ENCODE peak calls at places on chromosome 1, in eight cellular contexts. One of them, this sample, is unnamed.

GRCh38 chr1:233038581-233038980 is 88.2 kb downstream of the NTPCR start:
- DNase-seq in H9: no peak
- DNase-seq in tibial artery: no peak
- DNase-seq in left ventricle myocardium inferior: no peak
- DNase-seq in fibroblast of pulmonary artery: no peak
- DNase-seq in RWPE1: no peak
- DNase-seq in PC-3: no peak
- DNase-seq in endothelial cell: no peak
- DNase-seq in this sample: no peak

GRCh38 chr1:28737245-28738137 is 751 bp downstream of the YTHDF2 start:
- DNase-seq in H9: peak
- DNase-seq in tibial artery: no peak
- DNase-seq in left ventricle myocardium inferior: peak
- DNase-seq in fibroblast of pulmonary artery: peak
- DNase-seq in RWPE1: peak
- DNase-seq in PC-3: peak
- DNase-seq in endothelial cell: peak
- DNase-seq in this sample: peak

GRCh38 chr1:214349781-214350180 is 68.8 kb downstream of the SMYD2 start:
- DNase-seq in H9: no peak
- DNase-seq in tibial artery: no peak
- DNase-seq in left ventricle myocardium inferior: no peak
- DNase-seq in fibroblast of pulmonary artery: no peak
- DNase-seq in RWPE1: no peak
- DNase-seq in PC-3: no peak
- DNase-seq in endothelial cell: no peak
- DNase-seq in this sample: no peak

GRCh38 chr1:172399369-172400072 is 21.0 kb upstream of the C1orf105 start:
- DNase-seq in H9: no peak
- DNase-seq in tibial artery: peak
- DNase-seq in left ventricle myocardium inferior: peak
- DNase-seq in fibroblast of pulmonary artery: peak
- DNase-seq in RWPE1: peak
- DNase-seq in PC-3: peak
- DNase-seq in endothelial cell: no peak
- DNase-seq in this sample: no peak

GRCh38 chr1:117754061-117754969 is 148.5 kb downstream of the TENT5C start:
- DNase-seq in H9: peak
- DNase-seq in tibial artery: peak
- DNase-seq in left ventricle myocardium inferior: no peak
- DNase-seq in fibroblast of pulmonary artery: peak
- DNase-seq in RWPE1: peak
- DNase-seq in PC-3: peak
- DNase-seq in endothelial cell: peak
- DNase-seq in this sample: peak

GRCh38 chr1:94334156-94334555 is 84.0 kb upstream of the ABCD3 start:
- DNase-seq in H9: no peak
- DNase-seq in tibial artery: no peak
- DNase-seq in left ventricle myocardium inferior: no peak
- DNase-seq in fibroblast of pulmonary artery: no peak
- DNase-seq in RWPE1: no peak
- DNase-seq in PC-3: no peak
- DNase-seq in endothelial cell: no peak
- DNase-seq in this sample: no peak

GRCh38 chr1:150528997-150529396 is 13.4 kb downstream of the FALEC start:
- DNase-seq in H9: no peak
- DNase-seq in tibial artery: no peak
- DNase-seq in left ventricle myocardium inferior: no peak
- DNase-seq in fibroblast of pulmonary artery: peak
- DNase-seq in RWPE1: no peak
- DNase-seq in PC-3: no peak
- DNase-seq in endothelial cell: no peak
- DNase-seq in this sample: no peak

GRCh38 chr1:233034845-233035244 is 84.4 kb downstream of the NTPCR start:
- DNase-seq in H9: no peak
- DNase-seq in tibial artery: no peak
- DNase-seq in left ventricle myocardium inferior: no peak
- DNase-seq in fibroblast of pulmonary artery: no peak
- DNase-seq in RWPE1: no peak
- DNase-seq in PC-3: no peak
- DNase-seq in endothelial cell: no peak
- DNase-seq in this sample: no peak

GRCh38 chr1:97505816-97506215 is 415.0 kb downstream of the DPYD start:
- DNase-seq in H9: no peak
- DNase-seq in tibial artery: no peak
- DNase-seq in left ventricle myocardium inferior: no peak
- DNase-seq in fibroblast of pulmonary artery: no peak
- DNase-seq in RWPE1: no peak
- DNase-seq in PC-3: no peak
- DNase-seq in endothelial cell: no peak
- DNase-seq in this sample: no peak

GRCh38 chr1:155255243-155256100 is at the start of gene ENTREP3:
- DNase-seq in H9: peak
- DNase-seq in tibial artery: peak
- DNase-seq in left ventricle myocardium inferior: peak
- DNase-seq in fibroblast of pulmonary artery: peak
- DNase-seq in RWPE1: peak
- DNase-seq in PC-3: peak
- DNase-seq in endothelial cell: peak
- DNase-seq in this sample: peak

GRCh38 chr1:26768755-26769154 is 19.0 kb upstream of the PIGV start:
- DNase-seq in H9: no peak
- DNase-seq in tibial artery: no peak
- DNase-seq in left ventricle myocardium inferior: no peak
- DNase-seq in fibroblast of pulmonary artery: peak
- DNase-seq in RWPE1: no peak
- DNase-seq in PC-3: peak
- DNase-seq in endothelial cell: no peak
- DNase-seq in this sample: no peak

GRCh38 chr1:54107131-54107530 is 45.7 kb downstream of the CDCP2 start:
- DNase-seq in H9: peak
- DNase-seq in tibial artery: no peak
- DNase-seq in left ventricle myocardium inferior: no peak
- DNase-seq in fibroblast of pulmonary artery: peak
- DNase-seq in RWPE1: no peak
- DNase-seq in PC-3: peak
- DNase-seq in endothelial cell: no peak
- DNase-seq in this sample: no peak

GRCh38 chr1:205921559-205921887 is 21.7 kb downstream of the SLC26A9 start:
- DNase-seq in H9: peak
- DNase-seq in tibial artery: no peak
- DNase-seq in left ventricle myocardium inferior: no peak
- DNase-seq in fibroblast of pulmonary artery: no peak
- DNase-seq in RWPE1: no peak
- DNase-seq in PC-3: no peak
- DNase-seq in endothelial cell: no peak
- DNase-seq in this sample: no peak

GRCh38 chr1:156082111-156083091 is at the start of gene MEX3A:
- DNase-seq in H9: peak
- DNase-seq in tibial artery: peak
- DNase-seq in left ventricle myocardium inferior: peak
- DNase-seq in fibroblast of pulmonary artery: peak
- DNase-seq in RWPE1: peak
- DNase-seq in PC-3: peak
- DNase-seq in endothelial cell: peak
- DNase-seq in this sample: peak

GRCh38 chr1:56867491-56867890 is 12.9 kb downstream of the C8A start:
- DNase-seq in H9: no peak
- DNase-seq in tibial artery: no peak
- DNase-seq in left ventricle myocardium inferior: no peak
- DNase-seq in fibroblast of pulmonary artery: no peak
- DNase-seq in RWPE1: no peak
- DNase-seq in PC-3: peak
- DNase-seq in endothelial cell: no peak
- DNase-seq in this sample: no peak

GRCh38 chr1:87600848-87601247 is 272.2 kb downstream of the LMO4 start:
- DNase-seq in H9: no peak
- DNase-seq in tibial artery: no peak
- DNase-seq in left ventricle myocardium inferior: no peak
- DNase-seq in fibroblast of pulmonary artery: peak
- DNase-seq in RWPE1: peak
- DNase-seq in PC-3: peak
- DNase-seq in endothelial cell: no peak
- DNase-seq in this sample: no peak

GRCh38 chr1:153231363-153231762 is 14.0 kb downstream of the PRR9 start:
- DNase-seq in H9: no peak
- DNase-seq in tibial artery: no peak
- DNase-seq in left ventricle myocardium inferior: no peak
- DNase-seq in fibroblast of pulmonary artery: no peak
- DNase-seq in RWPE1: peak
- DNase-seq in PC-3: no peak
- DNase-seq in endothelial cell: no peak
- DNase-seq in this sample: no peak

GRCh38 chr1:199404191-199404590 is 623.3 kb upstream of the NR5A2 start:
- DNase-seq in H9: no peak
- DNase-seq in tibial artery: no peak
- DNase-seq in left ventricle myocardium inferior: no peak
- DNase-seq in fibroblast of pulmonary artery: no peak
- DNase-seq in RWPE1: peak
- DNase-seq in PC-3: no peak
- DNase-seq in endothelial cell: no peak
- DNase-seq in this sample: no peak

GRCh38 chr1:94529416-94529815 is 12.1 kb downstream of the F3 start:
- DNase-seq in H9: no peak
- DNase-seq in tibial artery: no peak
- DNase-seq in left ventricle myocardium inferior: no peak
- DNase-seq in fibroblast of pulmonary artery: no peak
- DNase-seq in RWPE1: no peak
- DNase-seq in PC-3: no peak
- DNase-seq in endothelial cell: no peak
- DNase-seq in this sample: no peak

DNA sequence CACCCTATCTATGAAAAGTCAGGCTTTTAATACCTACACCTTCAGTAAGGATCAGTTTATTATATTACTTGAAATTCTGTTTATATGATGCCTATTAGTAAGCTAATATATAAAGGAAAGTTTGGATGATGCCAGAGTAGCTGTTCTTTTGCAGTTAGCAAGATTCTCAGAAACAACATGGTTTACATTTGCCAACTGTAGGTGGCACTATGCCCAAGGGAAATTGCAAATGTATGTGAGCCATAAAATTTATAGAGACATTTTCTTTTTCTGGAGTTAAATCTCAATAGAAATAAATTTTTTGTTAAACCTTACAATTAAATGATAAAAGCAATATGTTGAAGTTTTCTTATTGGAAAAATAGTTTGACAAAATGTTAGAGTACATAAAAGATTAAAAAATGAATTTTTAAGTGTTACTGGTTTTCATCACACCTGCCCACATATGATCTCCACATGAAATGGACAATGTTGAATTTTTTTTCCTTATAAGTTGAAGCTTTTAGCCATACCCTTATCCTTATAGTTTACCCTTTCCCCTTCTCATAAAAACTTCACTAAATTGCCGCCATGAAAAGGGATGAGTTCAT is 32.1 kb upstream of the EPHX4 start:
- DNase-seq in H9: no peak
- DNase-seq in tibial artery: no peak
- DNase-seq in left ventricle myocardium inferior: no peak
- DNase-seq in fibroblast of pulmonary artery: peak
- DNase-seq in RWPE1: peak
- DNase-seq in PC-3: peak
- DNase-seq in endothelial cell: peak
- DNase-seq in this sample: no peak
- TF ChIP-seq CTCF in H9: peak
- TF ChIP-seq CTCF in tibial artery: no peak
- TF ChIP-seq CTCF in left ventricle myocardium inferior: peak
- TF ChIP-seq CTCF in fibroblast of pulmonary artery: peak
- TF ChIP-seq CTCF in RWPE1: peak
- TF ChIP-seq CTCF in PC-3: peak
- TF ChIP-seq CTCF in endothelial cell: peak
- TF ChIP-seq CTCF in this sample: peak

DNA sequence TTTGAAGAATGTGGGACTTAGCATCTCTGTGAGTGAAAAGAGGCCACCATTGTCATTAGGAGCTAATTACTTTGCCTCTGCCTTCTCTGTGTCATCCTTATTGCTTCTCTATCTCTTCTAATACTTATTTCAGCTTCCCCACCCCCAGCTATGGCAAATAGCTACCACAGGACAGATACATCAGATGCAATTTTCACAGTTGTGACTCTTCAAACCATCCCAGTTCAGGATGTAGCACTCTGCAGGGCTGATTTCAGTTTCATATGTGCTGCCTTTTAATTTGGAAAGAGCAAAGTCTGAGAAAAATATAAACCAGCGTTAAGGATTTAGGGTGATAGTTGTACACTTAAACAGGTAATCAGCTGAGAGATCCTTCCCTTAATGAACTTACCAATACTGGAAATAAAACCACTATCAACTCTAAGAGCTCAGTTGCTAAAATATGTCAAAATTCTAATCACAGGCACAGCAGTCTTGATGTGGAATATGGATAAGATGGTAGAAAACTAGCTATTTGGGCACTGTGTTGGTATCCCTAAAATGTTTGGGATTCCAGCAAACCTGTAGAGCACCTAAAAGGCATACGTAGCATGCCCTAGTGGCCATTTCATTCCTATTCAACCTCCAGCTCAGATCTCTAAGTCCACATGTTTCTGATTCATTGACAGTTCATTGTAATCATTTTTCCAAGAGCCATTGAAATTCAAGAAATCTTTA is 148.4 kb downstream of the SYT2 start:
- DNase-seq in H9: no peak
- DNase-seq in tibial artery: no peak
- DNase-seq in left ventricle myocardium inferior: no peak
- DNase-seq in fibroblast of pulmonary artery: no peak
- DNase-seq in RWPE1: no peak
- DNase-seq in PC-3: no peak
- DNase-seq in endothelial cell: no peak
- DNase-seq in this sample: no peak
- TF ChIP-seq CTCF in H9: peak
- TF ChIP-seq CTCF in tibial artery: peak
- TF ChIP-seq CTCF in left ventricle myocardium inferior: peak
- TF ChIP-seq CTCF in fibroblast of pulmonary artery: peak
- TF ChIP-seq CTCF in RWPE1: no peak
- TF ChIP-seq CTCF in PC-3: no peak
- TF ChIP-seq CTCF in endothelial cell: no peak
- TF ChIP-seq CTCF in this sample: peak

DNA sequence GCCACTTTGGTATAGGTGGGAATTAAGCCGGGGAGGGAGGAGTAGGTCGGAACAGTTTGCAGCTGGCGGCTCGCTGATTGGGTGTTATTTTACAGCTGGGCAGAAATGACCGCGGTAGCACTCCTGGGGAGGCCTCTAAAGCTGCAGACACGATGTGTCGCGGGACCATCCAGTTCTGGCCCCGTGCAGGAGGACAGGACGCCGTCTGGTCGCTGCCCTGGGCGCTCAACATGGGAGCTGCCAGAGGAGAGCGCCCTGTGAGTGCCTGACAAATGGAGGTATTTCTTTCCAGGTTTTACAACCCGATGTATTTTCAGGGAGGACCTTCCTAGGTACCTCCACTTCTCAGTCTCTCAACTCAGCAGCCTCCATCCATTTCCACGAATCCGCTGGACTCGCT is 46.2 kb downstream of the CDC7 start:
- DNase-seq in H9: no peak
- DNase-seq in tibial artery: no peak
- DNase-seq in left ventricle myocardium inferior: no peak
- DNase-seq in fibroblast of pulmonary artery: no peak
- DNase-seq in RWPE1: no peak
- DNase-seq in PC-3: peak
- DNase-seq in endothelial cell: no peak
- DNase-seq in this sample: no peak
- TF ChIP-seq CTCF in H9: no peak
- TF ChIP-seq CTCF in tibial artery: peak
- TF ChIP-seq CTCF in left ventricle myocardium inferior: peak
- TF ChIP-seq CTCF in fibroblast of pulmonary artery: peak
- TF ChIP-seq CTCF in RWPE1: no peak
- TF ChIP-seq CTCF in PC-3: peak
- TF ChIP-seq CTCF in endothelial cell: no peak
- TF ChIP-seq CTCF in this sample: no peak

GRCh38 chr1:115089443-115090340 is at the start of gene TSPAN2:
- DNase-seq in H9: peak
- DNase-seq in tibial artery: peak
- DNase-seq in left ventricle myocardium inferior: peak
- DNase-seq in fibroblast of pulmonary artery: no peak
- DNase-seq in RWPE1: peak
- DNase-seq in PC-3: peak
- DNase-seq in endothelial cell: peak
- DNase-seq in this sample: peak
- TF ChIP-seq CTCF in H9: peak
- TF ChIP-seq CTCF in tibial artery: peak
- TF ChIP-seq CTCF in left ventricle myocardium inferior: peak
- TF ChIP-seq CTCF in fibroblast of pulmonary artery: no peak
- TF ChIP-seq CTCF in RWPE1: no peak
- TF ChIP-seq CTCF in PC-3: peak
- TF ChIP-seq CTCF in endothelial cell: no peak
- TF ChIP-seq CTCF in this sample: peak

This sample was measured in progenitor cell of endocrine pancreas.